ENCODE peak calls at places on chromosomes 7 and 10, in nine cellular contexts. R, T, P, F, A, S, E, D and B are unnamed samples.
A peak's percentile ranks its signal among the peaks of the same experiment; 100 is the strongest.

GRCh38 chr10:58755688-58756087 is 243.0 kb downstream of the BICC1 start:
- DNase-seq in T (no peak), F (no peak), S (no peak), R (peak; percentile 48), E (peak; percentile 59), D (peak; percentile 75), P (no peak), A (peak; percentile 69), B (peak; percentile 91)

GRCh38 chr10:78292987-78293865 is 259.6 kb downstream of the RPS24 start:
- DNase-seq in R (no peak), D (no peak), E (no peak), A (no peak), T (peak; percentile 50), S (no peak), P (no peak), F (no peak), B (peak; percentile 9)

GRCh38 chr7:77570330-77571011 is 33.4 kb downstream of the PTPN12 start:
- DNase-seq in P (no peak), R (peak; percentile 52), E (no peak), A (no peak), F (no peak), D (peak; percentile 59), S (no peak), T (no peak), B (peak; percentile 82)

GRCh38 chr10:35691522-35692236 is 49.6 kb upstream of the FZD8 start:
- DNase-seq in P (no peak), E (no peak), R (no peak), F (no peak), S (no peak), A (no peak), T (no peak), D (no peak), B (no peak)

GRCh38 chr7:84102213-84102612 is 92.4 kb downstream of the SEMA3A start:
- DNase-seq in R (no peak), P (no peak), A (no peak), S (no peak), F (no peak), E (no peak), D (no peak), T (no peak), B (peak; percentile 72)

GRCh38 chr7:97733276-97734206 is 1.7 kb downstream of the TAC1 start:
- DNase-seq in R (no peak), D (no peak), S (no peak), E (no peak), F (no peak), A (no peak), P (no peak), T (no peak), B (no peak)

GRCh38 chr7:28921822-28922221 is 36.3 kb downstream of the TRIL start:
- DNase-seq in F (no peak), S (peak; percentile 54), E (peak; percentile 59), T (peak; percentile 44), R (peak; percentile 77), A (peak; percentile 58), P (no peak), D (peak; percentile 66), B (peak; percentile 86)

GRCh38 chr10:43105119-43105792 is 28.4 kb downstream of the RET start:
- DNase-seq in D (peak; percentile 76), F (peak; percentile 84), T (peak; percentile 39), A (peak; percentile 81), R (peak; percentile 52), P (peak; percentile 63), E (peak; percentile 47), S (peak; percentile 76), B (peak; percentile 75)

GRCh38 chr10:114519306-114519669 is 115.0 kb upstream of the AFAP1L2 start:
- DNase-seq in R (no peak), F (no peak), S (peak; percentile 68), E (peak; percentile 86), T (no peak), D (peak; percentile 21), P (peak; percentile 56), A (no peak), B (no peak)

GRCh38 chr10:92839191-92840085 is 8.9 kb upstream of the EXOC6 start:
- DNase-seq in A (peak; percentile 47), E (no peak), D (peak; percentile 60), F (no peak), P (no peak), T (peak; percentile 25), R (peak; percentile 60), S (peak; percentile 65), B (peak; percentile 78)

GRCh38 chr10:71337219-71337625 is 18.2 kb downstream of the SLC29A3 start:
- DNase-seq in P (no peak), F (no peak), T (no peak), R (no peak), A (no peak), S (no peak), E (no peak), D (no peak), B (no peak)

GRCh38 chr10:86229811-86230409 is 136.7 kb downstream of the GRID1 start:
- DNase-seq in S (no peak), T (no peak), D (no peak), P (no peak), F (no peak), E (no peak), R (no peak), A (no peak), B (no peak)

DNA sequence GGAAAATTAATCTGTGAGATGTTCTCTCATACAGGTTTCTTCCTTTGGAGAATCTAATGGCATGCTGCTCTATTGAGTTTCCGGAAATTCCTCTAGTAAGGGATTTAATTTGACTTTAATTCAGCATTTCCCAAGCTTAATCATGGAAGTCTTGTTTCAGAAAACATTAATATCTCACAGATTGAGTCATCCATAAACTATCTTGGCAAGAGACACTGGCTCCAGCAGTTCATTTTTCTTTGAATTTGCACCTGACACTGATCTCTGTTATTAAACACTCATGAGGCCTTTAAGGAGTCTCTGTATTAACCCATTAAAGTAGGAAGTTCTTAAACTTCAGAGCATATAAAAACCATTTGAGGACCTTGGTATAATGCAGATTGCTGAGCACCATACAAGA is 3.7 kb upstream of the ITGB8 start:
- DNase-seq in E (no peak), S (no peak), F (no peak), T (no peak), A (no peak), D (peak; percentile 29), P (no peak), R (peak; percentile 37), B (peak; percentile 70)
- H3K4me3 ChIP-seq in E (no peak overlapping the region), S (no peak overlapping the region), F (no peak overlapping the region), T (no peak overlapping the region), A (no peak overlapping the region), D (no peak overlapping the region), P (no peak overlapping the region), R (no peak overlapping the region), B (no peak overlapping the region)

GRCh38 chr7:2518737-2519118 is 846 bp upstream of the LFNG start:
- DNase-seq in R (no peak), T (no peak), S (no peak), A (no peak), P (no peak), E (no peak), F (no peak), D (no peak), B (no peak)
- H3K4me3 ChIP-seq in R (peak overlapping the region; percentile 47), T (peak overlapping the region; percentile 59), S (no peak overlapping the region), A (peak overlapping the region; percentile 55), P (peak overlapping the region; percentile 85), E (peak overlapping the region; percentile 19), F (peak overlapping the region; percentile 84), D (peak overlapping the region; percentile 51), B (peak overlapping the region; percentile 47)

GRCh38 chr10:91380873-91381561 is 29.1 kb upstream of the HECTD2 start:
- DNase-seq in R (no peak), E (no peak), A (no peak), T (no peak), P (no peak), D (no peak), F (no peak), S (no peak), B (peak; percentile 23)
- H3K4me3 ChIP-seq in R (no peak overlapping the region), E (no peak overlapping the region), A (no peak overlapping the region), T (no peak overlapping the region), P (peak overlapping the region; percentile 31), D (no peak overlapping the region), F (no peak overlapping the region), S (no peak overlapping the region), B (no peak overlapping the region)

DNA sequence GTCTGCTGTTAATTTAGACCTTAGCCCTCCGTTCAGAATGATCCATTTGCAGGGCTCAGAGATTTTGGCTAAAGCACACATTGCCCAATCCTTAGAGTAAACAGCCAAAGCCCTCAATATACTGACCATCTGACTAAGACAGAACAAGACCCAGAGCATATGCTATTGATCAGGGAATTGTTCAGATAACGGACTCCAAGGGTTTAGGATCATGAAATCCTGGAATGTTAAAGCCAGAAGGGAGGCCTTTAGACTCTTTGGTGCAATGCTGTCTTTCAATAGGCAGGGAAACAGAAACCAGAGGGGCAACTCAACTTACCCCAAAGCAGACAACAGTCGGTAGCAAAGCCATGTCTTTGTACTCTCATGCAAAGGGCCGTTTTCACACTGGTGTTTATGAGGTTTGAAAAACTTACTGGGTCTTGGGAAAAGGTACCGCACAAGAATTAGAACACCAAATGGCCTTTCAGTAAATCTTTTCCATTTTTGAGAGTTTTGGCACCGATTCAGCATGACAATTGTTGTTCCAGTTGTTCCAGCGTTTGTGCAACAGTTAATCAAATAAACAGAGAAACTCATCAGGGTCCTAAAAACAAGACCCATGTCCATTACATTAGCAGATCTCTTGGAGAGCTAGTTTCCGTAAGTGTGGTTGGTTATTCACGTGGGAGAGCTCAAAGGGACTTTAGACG is 94.2 kb upstream of the AGBL3 start:
- DNase-seq in E (no peak), D (peak; percentile 72), T (no peak), F (no peak), R (no peak), A (no peak), P (no peak), S (no peak), B (peak; percentile 61)
- H3K4me3 ChIP-seq in E (peak overlapping the region; percentile 16), D (peak overlapping the region; percentile 68), T (peak overlapping the region; percentile 49), F (peak overlapping the region; percentile 66), R (peak overlapping the region; percentile 65), A (peak overlapping the region; percentile 65), P (peak overlapping the region; percentile 73), S (no peak overlapping the region), B (peak overlapping the region; percentile 67)

GRCh38 chr7:945556-946255 is 8.8 kb downstream of the ADAP1 start:
- DNase-seq in A (no peak), R (no peak), E (no peak), T (no peak), D (no peak), S (peak; percentile 90), P (peak; percentile 88), F (no peak), B (no peak)
- H3K4me3 ChIP-seq in A (no peak overlapping the region), R (no peak overlapping the region), E (no peak overlapping the region), T (no peak overlapping the region), D (no peak overlapping the region), S (peak overlapping the region; percentile 16), P (peak overlapping the region; percentile 57), F (no peak overlapping the region), B (no peak overlapping the region)

GRCh38 chr10:119306514-119306951 is 99.2 kb downstream of the GRK5 start:
- DNase-seq in E (no peak), P (no peak), T (no peak), S (no peak), D (no peak), A (peak; percentile 85), F (no peak), R (no peak), B (no peak)
- H3K4me3 ChIP-seq in E (no peak overlapping the region), P (peak overlapping the region; percentile 25), T (no peak overlapping the region), S (no peak overlapping the region), D (no peak overlapping the region), A (no peak overlapping the region), F (no peak overlapping the region), R (no peak overlapping the region), B (no peak overlapping the region)